ENCODE peak calls at places on chromosomes 7 and 10, in five cellular contexts. H is GM23338, I is Caco-2, Y is gastrocnemius medialis, X is lower lobe of right lung. P is an unnamed sample. For H3K36me3, the result is how much of the 10 kb centered on the place peaks cover.

GRCh38 chr7:129779602-129780256 is 168.2 kb downstream of the NRF1 start:
- DNase-seq in H (peak), I (peak), Y (no peak), X (peak), P (no peak)

GRCh38 chr7:102040569-102040968 is 223.1 kb downstream of the CUX1 start:
- DNase-seq in H (no peak), I (no peak), Y (no peak), X (no peak), P (no peak)

GRCh38 chr7:157397036-157397720 is 60.4 kb downstream of the DNAJB6 start:
- DNase-seq in H (no peak), I (no peak), Y (no peak), X (no peak), P (no peak)

GRCh38 chr10:123886292-123886691 is 5.3 kb downstream of the CPXM2 start:
- DNase-seq in H (no peak), I (no peak), Y (no peak), X (no peak), P (no peak)

GRCh38 chr10:110007171-110007700 is 548 bp upstream of the ADD3 start:
- DNase-seq in H (no peak), I (no peak), Y (peak), X (no peak), P (no peak)

GRCh38 chr10:62594093-62594520 is 210.4 kb upstream of the ADO start:
- DNase-seq in H (peak), I (peak), Y (peak), X (peak), P (peak)

GRCh38 chr7:17618652-17618974 is 320.2 kb downstream of the AHR start:
- DNase-seq in H (no peak), I (peak), Y (no peak), X (no peak), P (no peak)

GRCh38 chr10:75772153-75772887 is 340.9 kb downstream of the LRMDA start:
- DNase-seq in H (no peak), I (no peak), Y (no peak), X (no peak), P (no peak)

GRCh38 chr10:3132036-3133025 is 40.3 kb downstream of the PITRM1 start:
- DNase-seq in H (no peak), I (no peak), Y (no peak), X (no peak), P (no peak)
- H3K36me3 ChIP-seq in H (under half), I (under half), Y (under half), X (half or more), P (half or more)

DNA sequence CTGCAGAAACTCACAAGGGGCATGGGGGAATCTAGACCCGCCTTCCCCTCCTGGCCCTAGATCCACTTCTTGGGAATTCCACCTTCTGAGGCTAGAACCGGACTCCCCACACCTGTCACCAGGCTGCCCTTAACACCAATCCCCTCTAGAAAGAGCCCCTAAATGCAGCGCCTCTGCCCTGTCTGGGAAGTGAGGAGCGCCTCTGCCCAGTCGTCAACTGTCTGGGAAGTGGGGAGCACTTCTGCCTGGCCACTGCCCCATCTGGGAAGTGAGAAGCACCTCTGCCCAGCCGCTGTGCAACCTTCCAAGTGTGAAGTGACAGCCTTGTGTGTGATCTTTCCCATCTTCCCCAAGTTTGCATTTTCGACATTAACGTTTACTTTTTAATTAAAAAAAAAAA is 8.8 kb downstream of the RCC1L start:
- DNase-seq in H (no peak), I (no peak), Y (no peak), X (peak), P (no peak)
- H3K36me3 ChIP-seq in H (under half), I (under half), Y (half or more), X (half or more), P (half or more)

GRCh38 chr7:118590107-118590506 is 365.6 kb downstream of the ANKRD7 start:
- DNase-seq in H (peak), I (peak), Y (no peak), X (no peak), P (peak)

GRCh38 chr7:118580743-118581382 is 356.4 kb downstream of the ANKRD7 start:
- DNase-seq in H (no peak), I (no peak), Y (no peak), X (no peak), P (no peak)

GRCh38 chr7:118583651-118584050 is 359.1 kb downstream of the ANKRD7 start:
- DNase-seq in H (no peak), I (no peak), Y (no peak), X (no peak), P (no peak)

DNA sequence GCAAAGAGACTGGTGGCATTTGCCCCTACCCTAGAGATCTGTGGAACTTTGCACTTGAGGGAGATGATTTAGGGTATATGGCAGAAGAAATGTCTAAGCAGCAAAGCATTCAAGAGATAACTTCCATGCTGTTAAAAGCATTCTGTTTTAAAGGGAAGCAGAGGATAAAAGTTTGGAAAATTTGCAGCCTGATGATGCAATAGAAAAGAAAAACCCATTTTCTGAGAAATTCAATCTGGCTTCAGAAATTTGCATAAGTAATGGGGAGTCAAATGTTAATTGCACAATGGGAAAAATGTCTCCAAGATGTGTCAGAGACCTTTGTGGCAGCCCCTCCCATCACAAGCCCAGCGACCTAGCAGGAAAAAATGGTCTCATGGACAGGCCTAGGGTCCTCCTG is 361.7 kb downstream of the ANKRD7 start:
- DNase-seq in H (no peak), I (no peak), Y (no peak), X (no peak), P (no peak)
- H3K36me3 ChIP-seq in H (under half), I (under half), Y (under half), X (under half), P (under half)

GRCh38 chr7:47534322-47535032 is 47.4 kb downstream of the TNS3 start:
- DNase-seq in H (peak), I (peak), Y (no peak), X (no peak), P (no peak)

GRCh38 chr7:47535033-47535703 is 46.7 kb downstream of the TNS3 start:
- DNase-seq in H (no peak), I (peak), Y (no peak), X (no peak), P (no peak)

GRCh38 chr7:47529405-47529804 is 52.5 kb downstream of the TNS3 start:
- DNase-seq in H (no peak), I (no peak), Y (no peak), X (no peak), P (no peak)

GRCh38 chr7:47529826-47530555 is 51.9 kb downstream of the TNS3 start:
- DNase-seq in H (no peak), I (no peak), Y (no peak), X (no peak), P (no peak)

DNA sequence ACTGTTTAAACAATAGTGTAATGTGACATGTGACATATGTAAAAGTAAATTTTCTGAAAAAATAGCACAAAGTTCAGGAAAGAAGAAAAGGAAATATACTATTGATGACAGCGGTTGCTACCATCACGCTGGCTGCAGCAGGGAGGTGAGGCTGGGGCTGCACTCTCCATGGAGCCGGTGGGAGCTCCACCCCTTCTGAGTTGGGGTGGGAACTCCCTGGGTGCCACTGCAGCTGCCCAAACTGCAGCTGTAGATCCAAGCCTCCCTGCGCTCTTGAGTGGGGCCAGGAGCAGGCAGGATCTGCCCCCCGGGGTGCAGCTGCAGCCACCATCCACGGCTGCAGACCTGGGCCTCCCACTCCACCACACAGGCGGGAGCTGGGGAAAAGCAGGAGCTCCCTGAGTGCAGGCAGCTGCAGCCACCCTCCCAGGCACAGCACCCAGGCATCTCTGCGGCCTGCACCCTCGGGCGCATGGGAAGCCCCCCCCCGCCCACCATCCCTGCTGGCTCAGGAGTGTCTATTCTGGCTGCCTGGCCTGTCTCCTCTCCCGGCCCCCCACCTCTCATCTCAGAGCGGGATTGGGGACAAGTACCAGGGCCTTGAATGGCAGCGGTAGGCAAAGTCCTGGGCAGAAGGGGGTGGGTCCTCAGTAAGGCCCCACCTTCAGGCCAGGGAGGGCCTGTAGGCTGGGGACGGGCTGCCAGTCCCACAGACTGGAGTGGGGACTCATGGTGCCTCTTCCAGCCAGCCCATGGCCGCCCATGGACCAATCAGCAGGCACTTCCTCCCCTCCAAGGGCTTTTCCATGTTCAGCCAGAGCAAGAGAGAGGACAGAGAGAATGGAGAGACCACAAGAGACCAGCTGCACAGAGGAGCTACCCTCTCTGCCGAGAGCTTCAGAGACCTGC is 50.1 kb downstream of the TNS3 start:
- DNase-seq in H (no peak), I (no peak), Y (no peak), X (no peak), P (no peak)
- H3K36me3 ChIP-seq in H (under half), I (under half), Y (under half), X (under half), P (under half)

GRCh38 chr7:106312099-106312871 is 27.5 kb upstream of the NAMPT start:
- DNase-seq in H (no peak), I (no peak), Y (no peak), X (no peak), P (no peak)
- H3K36me3 ChIP-seq in H (under half), I (under half), Y (under half), X (under half), P (under half)

DNA sequence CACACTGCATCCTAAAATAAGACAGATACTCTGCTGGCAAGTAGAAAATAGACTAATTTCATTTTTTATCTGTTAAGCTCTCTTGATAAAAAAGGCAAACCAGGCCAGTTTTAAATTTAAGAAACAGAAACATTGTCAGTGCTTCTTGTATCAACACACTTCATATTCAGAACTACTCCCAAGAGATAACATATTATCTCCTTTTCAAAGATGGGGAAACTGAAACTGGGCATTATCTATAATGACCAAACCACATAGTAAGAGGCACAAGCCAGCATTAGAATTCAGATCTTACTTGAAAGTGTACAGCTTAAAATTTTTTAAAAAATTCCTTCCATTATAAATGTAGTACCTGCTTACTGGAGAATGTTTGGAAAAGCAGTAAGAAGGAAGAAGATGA is 14.7 kb downstream of the SRI start:
- DNase-seq in H (no peak), I (no peak), Y (no peak), X (no peak), P (no peak)
- H3K36me3 ChIP-seq in H (under half), I (under half), Y (half or more), X (half or more), P (half or more)

P was measured in brain microvascular endothelial cell.